ENCODE peak calls at places on chromosomes 6 and 20, in four cellular contexts. F is K562, N is HCT116, I is H1. Y is an unnamed sample.

GRCh38 chr6:79818471-79818870 is 128.9 kb downstream of the ELOVL4 start:
- DNase-seq in I (no peak), N (no peak), F (no peak), Y (no peak)

GRCh38 chr6:99614430-99615161 is 8.0 kb downstream of the PRDM13 start:
- DNase-seq in F (no peak), I (no peak), N (no peak), Y (no peak)

GRCh38 chr6:115932481-115932880 is 128.2 kb downstream of the FRK start:
- DNase-seq in F (no peak), I (no peak), N (peak), Y (no peak)

GRCh38 chr6:148535976-148536375 is 193.3 kb downstream of the SASH1 start:
- DNase-seq in F (no peak), I (no peak), N (no peak), Y (no peak)

GRCh38 chr20:38405132-38405531 is 30.0 kb downstream of the SNHG17 start:
- DNase-seq in F (no peak), I (no peak), N (no peak), Y (no peak)

GRCh38 chr6:150153905-150154492 is 11.2 kb downstream of the PPP1R14C start:
- DNase-seq in N (no peak), F (no peak), I (no peak), Y (no peak)

GRCh38 chr6:77415706-77416105 is 47.6 kb downstream of the HTR1B start:
- DNase-seq in F (no peak), I (no peak), N (no peak), Y (no peak)

GRCh38 chr20:11686900-11687543 is 230.7 kb upstream of the BTBD3 start:
- DNase-seq in F (no peak), I (no peak), N (no peak), Y (no peak)

GRCh38 chr6:80197474-80197873 is 91.0 kb downstream of the BCKDHB start:
- DNase-seq in I (no peak), N (no peak), F (no peak), Y (no peak)

GRCh38 chr6:89057759-89058158 is 22.8 kb upstream of the PNRC1 start:
- DNase-seq in F (no peak), I (no peak), N (no peak), Y (no peak)

GRCh38 chr20:53666144-53666543 is 72.5 kb upstream of the ZNF217 start:
- DNase-seq in N (no peak), I (no peak), F (no peak), Y (no peak)

GRCh38 chr6:63121166-63121565 is 90.1 kb upstream of the FKBP1C start:
- DNase-seq in I (no peak), F (no peak), N (no peak), Y (peak)

GRCh38 chr20:680638-681037 is 5.0 kb upstream of the SCRT2 start:
- DNase-seq in I (no peak), F (no peak), N (no peak), Y (no peak)

GRCh38 chr6:5827061-5828037 is 179.4 kb downstream of the NRN1 start:
- DNase-seq in I (no peak), F (no peak), N (no peak), Y (no peak)

GRCh38 chr20:32605167-32605656 is 20.1 kb upstream of the NOL4L start:
- DNase-seq in F (peak), N (no peak), I (no peak), Y (no peak)

GRCh38 chr20:1402149-1402548 is 9.3 kb upstream of the FKBP1A start:
- DNase-seq in I (no peak), F (no peak), N (no peak), Y (no peak)

GRCh38 chr6:125882243-125882642 is 74.3 kb upstream of the HINT3 start:
- DNase-seq in N (no peak), F (no peak), I (no peak), Y (no peak)

GRCh38 chr6:147103007-147103406 is 101.2 kb upstream of the STXBP5 start:
- DNase-seq in F (no peak), I (no peak), N (no peak), Y (no peak)

GRCh38 chr20:38372830-38373229 is 26.5 kb downstream of the LBP start:
- DNase-seq in N (no peak), F (no peak), I (no peak), Y (no peak)

GRCh38 chr20:15756001-15756400 is 817.2 kb downstream of the KIF16B start:
- DNase-seq in I (no peak), F (no peak), N (no peak), Y (no peak)

GRCh38 chr6:33746036-33746600 is 587 bp downstream of the IP6K3 start:
- DNase-seq in F (no peak), N (no peak), I (no peak), Y (no peak)

GRCh38 chr6:108119212-108120141 is 44.9 kb upstream of the OSTM1 start:
- DNase-seq in N (no peak), I (no peak), F (no peak), Y (no peak)

GRCh38 chr20:45104786-45105185 is 3.9 kb upstream of the KCNS1 start:
- DNase-seq in I (no peak), F (no peak), N (no peak), Y (no peak)

GRCh38 chr6:169022079-169022478 is 231.6 kb downstream of the THBS2 start:
- DNase-seq in N (no peak), F (no peak), I (no peak), Y (no peak)

GRCh38 chr20:22502731-22503191 is 81.6 kb downstream of the FOXA2 start:
- DNase-seq in N (no peak), I (no peak), F (no peak), Y (peak)

GRCh38 chr6:116764961-116765841 is at the start of gene FAM162B:
- DNase-seq in I (peak), N (no peak), F (no peak), Y (peak)

GRCh38 chr6:14726816-14727493 is 518.9 kb upstream of the JARID2 start:
- DNase-seq in I (no peak), N (no peak), F (no peak), Y (no peak)

GRCh38 chr6:28543671-28544131 is 18.0 kb downstream of the GPX5 start:
- DNase-seq in N (no peak), F (no peak), I (no peak), Y (no peak)

GRCh38 chr20:44137210-44137781 is 49.7 kb downstream of the JPH2 start:
- DNase-seq in F (no peak), I (peak), N (no peak), Y (no peak)

GRCh38 chr6:33886673-33887144 is 82.9 kb upstream of the MLN start:
- DNase-seq in F (no peak), I (no peak), N (no peak), Y (no peak)

GRCh38 chr6:46329568-46329967 is 158.8 kb upstream of the ENPP5 start:
- DNase-seq in N (no peak), I (no peak), F (no peak), Y (no peak)

GRCh38 chr6:17224056-17224455 is 57.1 kb upstream of the RBM24 start:
- DNase-seq in I (no peak), N (no peak), F (no peak), Y (no peak)
- TF ChIP-seq FOSL1 in I (no peak), N (no peak), F (no peak), Y (no peak)

GRCh38 chr20:62473717-62474584 is 1.8 kb downstream of the GATA5 start:
- DNase-seq in F (no peak), I (no peak), N (no peak), Y (no peak)
- H3K9ac ChIP-seq in F (no peak), I (no peak), N (no peak), Y (no peak)

GRCh38 chr6:13660273-13660672 is 45.1 kb downstream of the NOL7 start:
- DNase-seq in N (no peak), I (no peak), F (no peak), Y (no peak)

GRCh38 chr6:13660893-13661292 is 45.8 kb downstream of the NOL7 start:
- DNase-seq in F (no peak), I (no peak), N (no peak), Y (peak)

GRCh38 chr6:13662651-13663334 is 47.7 kb downstream of the NOL7 start:
- DNase-seq in F (no peak), N (no peak), I (no peak), Y (no peak)

GRCh38 chr6:13663986-13664385 is 47.6 kb downstream of the RANBP9 start:
- DNase-seq in F (no peak), N (no peak), I (no peak), Y (no peak)

GRCh38 chr6:13661647-13662046 is 46.5 kb downstream of the NOL7 start:
- DNase-seq in F (no peak), N (no peak), I (no peak), Y (no peak)
- TF ChIP-seq JUND in F (no peak), N (no peak), I (no peak), Y (no peak)

GRCh38 chr6:152268846-152269442 is 368.2 kb downstream of the SYNE1 start:
- DNase-seq in I (no peak), N (no peak), F (no peak), Y (no peak)
- TF ChIP-seq FOSL1 in I (no peak), N (no peak), F (no peak), Y (no peak)